ENCODE peak calls at places on chromosome 20, in eight cellular contexts. One of them, this sample, is unnamed.

GRCh38 chr20:32742322-32743236 is 688 bp downstream of the COMMD7 start:
- DNase-seq in GM20000: peak
- DNase-seq in HCEC 1CT: no peak
- DNase-seq in islet precursor cell: no peak
- DNase-seq in HS-27A: no peak
- DNase-seq in CD4-positive, alpha-beta memory T cell: no peak
- DNase-seq in iPS DF 19.7: no peak
- DNase-seq in left ventricle myocardium superior: peak
- DNase-seq in this sample: no peak

GRCh38 chr20:64223526-64224067 is 32.0 kb upstream of the PCMTD2 start:
- DNase-seq in GM20000: no peak
- DNase-seq in HCEC 1CT: no peak
- DNase-seq in islet precursor cell: peak
- DNase-seq in HS-27A: no peak
- DNase-seq in CD4-positive, alpha-beta memory T cell: no peak
- DNase-seq in iPS DF 19.7: peak
- DNase-seq in left ventricle myocardium superior: peak
- DNase-seq in this sample: no peak

GRCh38 chr20:46814366-46815232 is 80.0 kb upstream of the EYA2 start:
- DNase-seq in GM20000: no peak
- DNase-seq in HCEC 1CT: peak
- DNase-seq in islet precursor cell: peak
- DNase-seq in HS-27A: peak
- DNase-seq in CD4-positive, alpha-beta memory T cell: no peak
- DNase-seq in iPS DF 19.7: no peak
- DNase-seq in left ventricle myocardium superior: no peak
- DNase-seq in this sample: peak

GRCh38 chr20:34954905-34955231 is 738 bp downstream of the GSS start:
- DNase-seq in GM20000: no peak
- DNase-seq in HCEC 1CT: peak
- DNase-seq in islet precursor cell: peak
- DNase-seq in HS-27A: peak
- DNase-seq in CD4-positive, alpha-beta memory T cell: no peak
- DNase-seq in iPS DF 19.7: no peak
- DNase-seq in left ventricle myocardium superior: peak
- DNase-seq in this sample: peak

GRCh38 chr20:41047975-41048305 is 19.3 kb downstream of the TOP1 start:
- DNase-seq in GM20000: peak
- DNase-seq in HCEC 1CT: peak
- DNase-seq in islet precursor cell: no peak
- DNase-seq in HS-27A: no peak
- DNase-seq in CD4-positive, alpha-beta memory T cell: peak
- DNase-seq in iPS DF 19.7: no peak
- DNase-seq in left ventricle myocardium superior: no peak
- DNase-seq in this sample: peak

GRCh38 chr20:921020-921419 is 4.9 kb upstream of the ANGPT4 start:
- DNase-seq in GM20000: no peak
- DNase-seq in HCEC 1CT: no peak
- DNase-seq in islet precursor cell: no peak
- DNase-seq in HS-27A: no peak
- DNase-seq in CD4-positive, alpha-beta memory T cell: no peak
- DNase-seq in iPS DF 19.7: no peak
- DNase-seq in left ventricle myocardium superior: no peak
- DNase-seq in this sample: no peak

GRCh38 chr20:58458342-58459057 is 56.7 kb downstream of the APCDD1L start:
- DNase-seq in GM20000: peak
- DNase-seq in HCEC 1CT: peak
- DNase-seq in islet precursor cell: peak
- DNase-seq in HS-27A: no peak
- DNase-seq in CD4-positive, alpha-beta memory T cell: no peak
- DNase-seq in iPS DF 19.7: no peak
- DNase-seq in left ventricle myocardium superior: no peak
- DNase-seq in this sample: no peak

GRCh38 chr20:48282591-48283228 is 497.4 kb upstream of the SULF2 start:
- DNase-seq in GM20000: no peak
- DNase-seq in HCEC 1CT: no peak
- DNase-seq in islet precursor cell: no peak
- DNase-seq in HS-27A: no peak
- DNase-seq in CD4-positive, alpha-beta memory T cell: no peak
- DNase-seq in iPS DF 19.7: no peak
- DNase-seq in left ventricle myocardium superior: no peak
- DNase-seq in this sample: no peak

GRCh38 chr20:49344975-49345374 is 67.1 kb upstream of the ZNFX1 start:
- DNase-seq in GM20000: no peak
- DNase-seq in HCEC 1CT: peak
- DNase-seq in islet precursor cell: peak
- DNase-seq in HS-27A: peak
- DNase-seq in CD4-positive, alpha-beta memory T cell: no peak
- DNase-seq in iPS DF 19.7: no peak
- DNase-seq in left ventricle myocardium superior: peak
- DNase-seq in this sample: peak

GRCh38 chr20:24694157-24694726 is 224.8 kb downstream of the SYNDIG1 start:
- DNase-seq in GM20000: no peak
- DNase-seq in HCEC 1CT: no peak
- DNase-seq in islet precursor cell: peak
- DNase-seq in HS-27A: no peak
- DNase-seq in CD4-positive, alpha-beta memory T cell: no peak
- DNase-seq in iPS DF 19.7: no peak
- DNase-seq in left ventricle myocardium superior: no peak
- DNase-seq in this sample: no peak

GRCh38 chr20:24870876-24871275 is 78.2 kb upstream of the CST7 start:
- DNase-seq in GM20000: no peak
- DNase-seq in HCEC 1CT: no peak
- DNase-seq in islet precursor cell: no peak
- DNase-seq in HS-27A: no peak
- DNase-seq in CD4-positive, alpha-beta memory T cell: no peak
- DNase-seq in iPS DF 19.7: no peak
- DNase-seq in left ventricle myocardium superior: no peak
- DNase-seq in this sample: no peak

GRCh38 chr20:60137657-60138245 is 179.5 kb downstream of the CDH26 start:
- DNase-seq in GM20000: no peak
- DNase-seq in HCEC 1CT: no peak
- DNase-seq in islet precursor cell: no peak
- DNase-seq in HS-27A: no peak
- DNase-seq in CD4-positive, alpha-beta memory T cell: peak
- DNase-seq in iPS DF 19.7: peak
- DNase-seq in left ventricle myocardium superior: no peak
- DNase-seq in this sample: no peak

GRCh38 chr20:14951105-14951504 is 613.7 kb upstream of the FLRT3 start:
- DNase-seq in GM20000: no peak
- DNase-seq in HCEC 1CT: no peak
- DNase-seq in islet precursor cell: no peak
- DNase-seq in HS-27A: no peak
- DNase-seq in CD4-positive, alpha-beta memory T cell: no peak
- DNase-seq in iPS DF 19.7: no peak
- DNase-seq in left ventricle myocardium superior: no peak
- DNase-seq in this sample: no peak

GRCh38 chr20:8749986-8750385 is 318.9 kb upstream of the PLCB4 start:
- DNase-seq in GM20000: no peak
- DNase-seq in HCEC 1CT: peak
- DNase-seq in islet precursor cell: no peak
- DNase-seq in HS-27A: no peak
- DNase-seq in CD4-positive, alpha-beta memory T cell: no peak
- DNase-seq in iPS DF 19.7: no peak
- DNase-seq in left ventricle myocardium superior: no peak
- DNase-seq in this sample: peak

GRCh38 chr20:1446536-1446935 is 20.1 kb downstream of the NSFL1C start:
- DNase-seq in GM20000: no peak
- DNase-seq in HCEC 1CT: no peak
- DNase-seq in islet precursor cell: no peak
- DNase-seq in HS-27A: no peak
- DNase-seq in CD4-positive, alpha-beta memory T cell: no peak
- DNase-seq in iPS DF 19.7: no peak
- DNase-seq in left ventricle myocardium superior: no peak
- DNase-seq in this sample: no peak

GRCh38 chr20:62925420-62926228 is 681 bp downstream of the DIDO1 start:
- DNase-seq in GM20000: peak
- DNase-seq in HCEC 1CT: peak
- DNase-seq in islet precursor cell: no peak
- DNase-seq in HS-27A: no peak
- DNase-seq in CD4-positive, alpha-beta memory T cell: peak
- DNase-seq in iPS DF 19.7: no peak
- DNase-seq in left ventricle myocardium superior: peak
- DNase-seq in this sample: peak

GRCh38 chr20:63178889-63179751 is 36.8 kb downstream of the YTHDF1 start:
- DNase-seq in GM20000: peak
- DNase-seq in HCEC 1CT: no peak
- DNase-seq in islet precursor cell: peak
- DNase-seq in HS-27A: no peak
- DNase-seq in CD4-positive, alpha-beta memory T cell: peak
- DNase-seq in iPS DF 19.7: no peak
- DNase-seq in left ventricle myocardium superior: peak
- DNase-seq in this sample: peak

GRCh38 chr20:1392693-1393506 is at the start of gene FKBP1A:
- DNase-seq in GM20000: peak
- DNase-seq in HCEC 1CT: peak
- DNase-seq in islet precursor cell: peak
- DNase-seq in HS-27A: peak
- DNase-seq in CD4-positive, alpha-beta memory T cell: peak
- DNase-seq in iPS DF 19.7: peak
- DNase-seq in left ventricle myocardium superior: peak
- DNase-seq in this sample: peak

GRCh38 chr20:61797200-61797599 is 268.5 kb downstream of the TAF4 start:
- DNase-seq in GM20000: no peak
- DNase-seq in HCEC 1CT: no peak
- DNase-seq in islet precursor cell: no peak
- DNase-seq in HS-27A: no peak
- DNase-seq in CD4-positive, alpha-beta memory T cell: no peak
- DNase-seq in iPS DF 19.7: peak
- DNase-seq in left ventricle myocardium superior: peak
- DNase-seq in this sample: no peak

GRCh38 chr20:44728835-44729342 is 13.7 kb downstream of the CCN5 start:
- DNase-seq in GM20000: no peak
- DNase-seq in HCEC 1CT: peak
- DNase-seq in islet precursor cell: peak
- DNase-seq in HS-27A: peak
- DNase-seq in CD4-positive, alpha-beta memory T cell: no peak
- DNase-seq in iPS DF 19.7: no peak
- DNase-seq in left ventricle myocardium superior: peak
- DNase-seq in this sample: peak

GRCh38 chr20:49631074-49631716 is 63.3 kb upstream of the PTGIS start:
- DNase-seq in GM20000: peak
- DNase-seq in HCEC 1CT: no peak
- DNase-seq in islet precursor cell: no peak
- DNase-seq in HS-27A: no peak
- DNase-seq in CD4-positive, alpha-beta memory T cell: no peak
- DNase-seq in iPS DF 19.7: no peak
- DNase-seq in left ventricle myocardium superior: no peak
- DNase-seq in this sample: no peak

This sample was measured in hepatic stellate cell.